ENCODE peak calls at places on chromosomes 13 and 19, in ten cellular contexts. U is psoas muscle; K is osteoblast; M is kidney epithelial cell; O is CD8-positive, alpha-beta T cell; Z is fibroblast of the aortic adventitia; S is AG04450; I is cardiac fibroblast; T is lower leg skin; N is choroid plexus epithelial cell. E is an unnamed sample.
A peak's percentile ranks its signal among the peaks of the same experiment; 100 is the strongest.

GRCh38 chr13:27130223-27131015 is 41.2 kb downstream of the USP12 start:
- DNase-seq in S (no peak), O (no peak), I (peak; percentile 68), M (no peak), N (peak; percentile 74), Z (peak; percentile 88), U (no peak), T (no peak), K (peak; percentile 44), E (no peak)

GRCh38 chr13:81658598-81659370 is 1317.9 kb upstream of the SPRY2 start:
- DNase-seq in O (no peak), T (no peak), K (no peak), N (no peak), S (no peak), M (no peak), U (no peak), Z (no peak), I (no peak), E (no peak)

GRCh38 chr19:32223595-32224370 is 121.6 kb upstream of the ZNF507 start:
- DNase-seq in M (no peak), T (peak; percentile 76), Z (no peak), K (no peak), U (no peak), S (no peak), O (no peak), N (no peak), I (no peak), E (no peak)

GRCh38 chr19:14479985-14480694 is 5.0 kb upstream of the PTGER1 start:
- DNase-seq in Z (no peak), S (no peak), I (no peak), N (peak; percentile 45), U (no peak), O (peak; percentile 64), M (no peak), T (no peak), K (peak; percentile 96), E (peak; percentile 73)

GRCh38 chr19:14023404-14024235 is 4.3 kb upstream of the RLN3 start:
- DNase-seq in N (peak; percentile 73), U (peak; percentile 53), S (no peak), T (no peak), Z (peak; percentile 53), I (peak; percentile 65), O (no peak), M (no peak), K (peak; percentile 84), E (no peak)

GRCh38 chr19:339262-339887 is 5.2 kb downstream of the MIER2 start:
- DNase-seq in N (peak; percentile 59), S (no peak), U (no peak), M (no peak), K (peak; percentile 31), T (no peak), O (no peak), I (peak; percentile 43), Z (no peak), E (no peak)

GRCh38 chr13:35765941-35766340 is 289.5 kb upstream of the MAB21L1 start:
- DNase-seq in N (no peak), M (no peak), K (peak; percentile 73), O (no peak), T (no peak), S (no peak), U (no peak), Z (no peak), I (no peak), E (no peak)

GRCh38 chr19:13557756-13558398 is 51.6 kb upstream of the CACNA1A start:
- DNase-seq in I (no peak), U (no peak), O (no peak), M (no peak), K (no peak), Z (no peak), N (no peak), S (no peak), T (no peak), E (no peak)

GRCh38 chr19:29263305-29264080 is 50.5 kb upstream of the UQCRFS1 start:
- DNase-seq in I (peak; percentile 55), Z (peak; percentile 55), U (peak; percentile 66), K (no peak), O (peak; percentile 58), S (no peak), N (peak; percentile 37), T (peak; percentile 90), M (no peak), E (no peak)

GRCh38 chr19:11435833-11436313 is 438 bp downstream of the PRKCSH start:
- DNase-seq in S (peak; percentile 7), K (peak; percentile 82), M (no peak), Z (no peak), U (no peak), N (peak; percentile 55), I (no peak), O (peak; percentile 16), T (no peak), E (no peak)

GRCh38 chr13:111937763-111938375 is 129.1 kb upstream of the SOX1 start:
- DNase-seq in O (no peak), N (no peak), Z (no peak), M (no peak), K (no peak), U (no peak), I (no peak), T (peak; percentile 53), S (no peak), E (no peak)

GRCh38 chr19:48295458-48295857 is 25.6 kb downstream of the ZNF114 start:
- DNase-seq in S (no peak), T (no peak), O (no peak), M (no peak), U (no peak), I (no peak), N (no peak), Z (no peak), K (no peak), E (no peak)

DNA sequence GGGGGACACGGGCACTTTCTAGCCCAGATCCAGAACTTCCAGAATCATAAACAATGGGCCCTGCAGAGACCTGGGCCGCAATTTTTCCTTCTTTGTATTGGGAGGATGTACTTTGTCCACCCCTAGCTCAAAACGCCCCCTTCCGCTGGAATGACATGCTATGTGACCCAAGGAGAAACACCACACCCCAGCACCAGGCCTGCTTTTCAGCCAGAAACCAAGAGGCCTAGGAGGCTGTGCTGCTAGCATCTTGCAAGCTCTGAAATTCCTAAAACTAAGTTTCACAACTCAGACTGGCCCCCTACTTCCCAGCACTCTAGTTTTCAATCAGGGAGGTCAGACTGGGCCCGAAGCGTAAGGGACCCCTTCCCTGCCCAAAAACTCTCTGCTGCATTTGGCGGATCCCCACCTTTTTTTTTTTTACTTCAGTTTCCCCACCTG is 538 bp downstream of the LSM4 start:
- DNase-seq in O (peak; percentile 52), K (peak; percentile 96), T (no peak), M (no peak), S (no peak), I (peak; percentile 68), Z (peak; percentile 72), U (no peak), N (peak; percentile 67), E (no peak)
- TF ChIP-seq CTCF in O (no peak), K (peak; percentile 37), T (no peak), M (peak; percentile 33), S (peak; percentile 33), I (peak; percentile 26), Z (peak; percentile 25), U (no peak), N (peak; percentile 35), E (no peak)

GRCh38 chr13:41563501-41564001 is 106.2 kb downstream of the RGCC start:
- DNase-seq in N (peak; percentile 97), K (no peak), I (peak; percentile 76), M (no peak), U (no peak), O (no peak), T (no peak), S (no peak), Z (peak; percentile 35), E (no peak)

GRCh38 chr13:41568143-41568989 is 111.0 kb downstream of the RGCC start:
- DNase-seq in N (no peak), O (no peak), U (no peak), I (no peak), T (no peak), S (no peak), K (no peak), Z (no peak), M (no peak), E (no peak)

GRCh38 chr13:41565221-41565620 is 107.9 kb downstream of the RGCC start:
- DNase-seq in S (peak; percentile 79), Z (peak; percentile 45), T (no peak), O (no peak), K (peak; percentile 95), N (peak; percentile 85), M (peak; percentile 90), I (peak; percentile 95), U (no peak), E (no peak)

GRCh38 chr13:41564046-41564445 is 106.7 kb downstream of the RGCC start:
- DNase-seq in I (no peak), U (no peak), N (peak; percentile 16), S (no peak), Z (peak; percentile 32), K (no peak), O (no peak), M (no peak), T (no peak), E (no peak)

GRCh38 chr13:41568990-41569387 is 111.6 kb downstream of the RGCC start:
- DNase-seq in S (no peak), U (no peak), O (no peak), N (peak; percentile 65), I (peak; percentile 61), Z (peak; percentile 84), K (peak; percentile 90), T (no peak), M (no peak), E (no peak)
- TF ChIP-seq CTCF in S (peak; percentile 30), U (no peak), O (no peak), N (peak; percentile 31), I (peak; percentile 25), Z (peak; percentile 41), K (no peak), T (no peak), M (no peak), E (no peak)

GRCh38 chr13:44007451-44007850 is 127.7 kb downstream of the LACC1 start:
- DNase-seq in N (no peak), Z (no peak), I (no peak), U (no peak), S (no peak), O (no peak), K (no peak), M (no peak), T (no peak), E (no peak)

GRCh38 chr13:44004881-44005280 is 125.2 kb downstream of the LACC1 start:
- DNase-seq in M (peak; percentile 54), U (no peak), O (no peak), T (no peak), N (peak; percentile 82), I (peak; percentile 70), S (peak; percentile 23), Z (peak; percentile 39), K (peak; percentile 76), E (no peak)

GRCh38 chr13:44003481-44003880 is 123.8 kb downstream of the LACC1 start:
- DNase-seq in M (no peak), I (no peak), U (no peak), T (no peak), N (no peak), S (no peak), Z (no peak), O (no peak), K (no peak), E (no peak)
- TF ChIP-seq CTCF in M (no peak), I (no peak), U (no peak), T (no peak), N (no peak), S (no peak), Z (no peak), O (no peak), K (no peak), E (no peak)

GRCh38 chr13:86737334-86737932 is 933.7 kb upstream of the SLITRK5 start:
- DNase-seq in O (no peak), M (no peak), I (no peak), N (no peak), S (no peak), U (no peak), K (no peak), Z (no peak), T (no peak), E (no peak)

GRCh38 chr13:86741762-86742285 is 929.3 kb upstream of the SLITRK5 start:
- DNase-seq in T (no peak), M (no peak), S (no peak), U (no peak), K (no peak), I (no peak), O (no peak), Z (no peak), N (peak; percentile 25), E (no peak)
- TF ChIP-seq CTCF in T (no peak), M (peak; percentile 19), S (peak; percentile 19), U (no peak), K (no peak), I (no peak), O (no peak), Z (no peak), N (peak; percentile 44), E (no peak)

E was measured in activated B cell treated with CpG ODN at 0.5 μM for 24 hours.